ENCODE peak calls at places on chromosomes 16 and 17, in four cellular contexts. E, Z, H and T are unnamed samples.

GRCh38 chr17:400257-400656 is 47.6 kb upstream of the RPH3AL start:
- DNase-seq in E (no peak), Z (no peak), H (no peak), T (no peak)

GRCh38 chr16:83561876-83562275 is 245.9 kb upstream of the HSBP1 start:
- DNase-seq in E (peak), Z (no peak), H (peak), T (no peak)

GRCh38 chr17:74274703-74275340 is 788 bp downstream of the DNAI2 start:
- DNase-seq in E (no peak), Z (no peak), H (no peak), T (no peak)

GRCh38 chr17:69430488-69430887 is 16.0 kb downstream of the MAP2K6 start:
- DNase-seq in E (no peak), Z (no peak), H (no peak), T (no peak)

GRCh38 chr16:17469011-17469741 is 1.6 kb downstream of the XYLT1 start:
- DNase-seq in E (no peak), Z (no peak), H (no peak), T (peak)

GRCh38 chr17:15436399-15437369 is 30.7 kb downstream of the CDRT4 start:
- DNase-seq in E (peak), Z (peak), H (peak), T (no peak)

GRCh38 chr16:29737713-29738112 is 8.1 kb downstream of the C16orf54 start:
- DNase-seq in E (no peak), Z (no peak), H (no peak), T (no peak)

GRCh38 chr16:28596840-28597691 is at the start of gene SULT1A2:
- DNase-seq in E (peak), Z (peak), H (peak), T (no peak)

GRCh38 chr17:5361426-5361825 is 58.0 kb downstream of the NUP88 start:
- DNase-seq in E (no peak), Z (no peak), H (no peak), T (no peak)

GRCh38 chr17:5667871-5668270 is 83.6 kb upstream of the NLRP1 start:
- DNase-seq in E (peak), Z (peak), H (no peak), T (no peak)

GRCh38 chr17:38773258-38773657 is 20.7 kb downstream of the PSMB3 start:
- DNase-seq in E (no peak), Z (no peak), H (no peak), T (no peak)

GRCh38 chr17:75795820-75796607 is 11.4 kb downstream of the UNK start:
- DNase-seq in E (no peak), Z (no peak), H (no peak), T (no peak)

GRCh38 chr17:61002316-61002736 is 324.7 kb downstream of the BCAS3 start:
- DNase-seq in E (peak), Z (peak), H (peak), T (peak)

GRCh38 chr17:81429353-81429774 is 34.1 kb downstream of the BAHCC1 start:
- DNase-seq in E (no peak), Z (no peak), H (no peak), T (peak)

GRCh38 chr16:74596586-74596985 is 10.3 kb downstream of the GLG1 start:
- DNase-seq in E (no peak), Z (no peak), H (no peak), T (no peak)

GRCh38 chr17:78717431-78717980 is 64.6 kb downstream of the CYTH1 start:
- DNase-seq in E (peak), Z (no peak), H (no peak), T (peak)

GRCh38 chr17:43360376-43360738 is 38.4 kb upstream of the ARL4D start:
- DNase-seq in E (peak), Z (no peak), H (no peak), T (peak)

GRCh38 chr16:72221216-72221995 is 49.5 kb upstream of the PMFBP1 start:
- DNase-seq in E (no peak), Z (no peak), H (no peak), T (no peak)

GRCh38 chr16:87416826-87417471 is 24.8 kb downstream of the MAP1LC3B start:
- DNase-seq in E (peak), Z (no peak), H (no peak), T (peak)

GRCh38 chr16:84650062-84650991 is 2.0 kb downstream of the KLHL36 start:
- DNase-seq in E (peak), Z (no peak), H (no peak), T (no peak)

GRCh38 chr17:40177275-40177874 is at the start of gene RAPGEFL1:
- DNase-seq in E (no peak), Z (no peak), H (peak), T (peak)

GRCh38 chr17:82330322-82331239 is 3.0 kb downstream of the SECTM1 start:
- DNase-seq in E (peak), Z (no peak), H (peak), T (peak)

GRCh38 chr16:82181456-82182185 is 11.6 kb upstream of the MPHOSPH6 start:
- DNase-seq in E (no peak), Z (no peak), H (no peak), T (no peak)

GRCh38 chr16:88790312-88791150 is 5.5 kb upstream of the PIEZO1 start:
- DNase-seq in E (no peak), Z (no peak), H (peak), T (no peak)

GRCh38 chr16:48121276-48121675 is 34.5 kb downstream of the ABCC12 start:
- DNase-seq in E (no peak), Z (no peak), H (no peak), T (peak)

GRCh38 chr17:54899721-54900456 is 763 bp upstream of the TOM1L1 start:
- DNase-seq in E (peak), Z (no peak), H (peak), T (peak)

GRCh38 chr17:76270127-76270592 is 5.0 kb downstream of the UBALD2 start:
- DNase-seq in E (no peak), Z (no peak), H (peak), T (peak)

GRCh38 chr16:87063543-87063942 is 253.6 kb downstream of the C16orf95 start:
- DNase-seq in E (no peak), Z (no peak), H (no peak), T (no peak)

GRCh38 chr17:37608369-37609169 is 649 bp downstream of the SYNRG start:
- DNase-seq in E (peak), Z (no peak), H (no peak), T (peak)

GRCh38 chr16:1526608-1527555 is 6.6 kb upstream of the TMEM204 start:
- DNase-seq in E (no peak), Z (no peak), H (no peak), T (no peak)

GRCh38 chr17:31581022-31581483 is 189.6 kb downstream of the RAB11FIP4 start:
- DNase-seq in E (no peak), Z (no peak), H (no peak), T (peak)

GRCh38 chr17:40021471-40021961 is 6.3 kb downstream of the CSF3 start:
- DNase-seq in E (no peak), Z (no peak), H (no peak), T (no peak)

GRCh38 chr17:69581061-69581955 is 166.8 kb downstream of the MAP2K6 start:
- DNase-seq in E (no peak), Z (no peak), H (no peak), T (no peak)

GRCh38 chr17:34206569-34206968 is 48.5 kb upstream of the CCL2 start:
- DNase-seq in E (no peak), Z (no peak), H (no peak), T (no peak)

GRCh38 chr17:7884581-7885356 is 3.8 kb upstream of the CHD3 start:
- DNase-seq in E (no peak), Z (no peak), H (peak), T (peak)

GRCh38 chr17:42182927-42183734 is 2.1 kb downstream of the HCRT start:
- DNase-seq in E (peak), Z (no peak), H (peak), T (no peak)
- TF ChIP-seq ELF1 in E (no peak), Z (no peak), H (peak), T (no peak)

DNA sequence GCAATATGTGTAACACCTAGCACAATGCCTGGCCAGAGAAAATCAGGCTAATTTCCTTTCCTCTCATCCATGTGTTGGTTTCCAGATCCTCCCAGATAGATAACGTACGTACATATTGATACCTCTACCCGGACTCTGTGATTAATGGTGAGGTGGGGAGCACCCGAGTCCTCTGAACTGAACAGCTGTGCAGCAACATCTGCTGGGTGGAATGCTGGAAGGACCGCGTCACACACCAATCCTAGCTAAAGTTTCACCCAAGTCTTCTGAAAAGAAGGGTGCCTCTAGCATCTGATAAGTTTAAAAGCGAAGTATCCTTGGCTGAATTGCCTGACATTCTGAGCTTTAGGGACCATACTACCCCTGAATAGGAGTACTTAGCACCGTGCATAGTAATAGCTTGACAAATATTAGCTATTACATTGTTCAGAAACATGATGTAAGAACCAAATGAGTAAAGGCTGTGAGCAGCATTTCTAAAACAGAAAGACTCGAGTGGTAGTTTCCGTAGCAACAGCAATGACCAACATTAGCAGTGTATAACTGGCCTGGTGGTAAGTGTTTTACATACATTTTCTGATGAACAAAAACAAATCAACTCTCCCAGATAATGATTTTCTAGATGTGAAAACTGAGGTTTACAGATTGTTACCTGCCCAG is 91.4 kb downstream of the SYCE1L start:
- DNase-seq in E (no peak), Z (no peak), H (no peak), T (no peak)
- TF ChIP-seq ELF1 in E (no peak), Z (no peak), H (no peak), T (no peak)

GRCh38 chr17:10021239-10021638 is 116.2 kb upstream of the RCVRN start:
- DNase-seq in E (no peak), Z (no peak), H (no peak), T (no peak)
- TF ChIP-seq ELF1 in E (no peak), Z (no peak), H (no peak), T (no peak)

GRCh38 chr17:3990391-3991127 is 26.3 kb upstream of the ATP2A3 start:
- DNase-seq in E (no peak), Z (no peak), H (no peak), T (peak)
- TF ChIP-seq ELF1 in E (no peak), Z (no peak), H (no peak), T (no peak)

DNA sequence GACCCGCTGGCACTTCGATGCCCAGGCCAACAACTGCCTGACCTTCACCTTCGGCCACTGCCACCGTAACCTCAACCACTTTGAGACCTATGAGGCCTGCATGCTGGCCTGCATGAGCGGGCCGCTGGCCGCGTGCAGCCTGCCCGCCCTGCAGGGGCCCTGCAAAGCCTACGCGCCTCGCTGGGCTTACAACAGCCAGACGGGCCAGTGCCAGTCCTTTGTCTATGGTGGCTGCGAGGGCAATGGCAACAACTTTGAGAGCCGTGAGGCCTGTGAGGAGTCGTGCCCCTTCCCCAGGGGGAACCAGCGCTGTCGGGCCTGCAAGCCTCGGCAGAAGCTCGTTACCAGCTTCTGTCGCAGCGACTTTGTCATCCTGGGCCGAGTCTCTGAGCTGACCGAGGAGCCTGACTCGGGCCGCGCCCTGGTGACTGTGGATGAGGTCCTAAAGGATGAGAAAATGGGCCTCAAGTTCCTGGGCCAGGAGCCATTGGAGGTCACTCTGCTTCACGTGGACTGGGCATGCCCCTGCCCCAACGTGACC is 5.0 kb downstream of the WFIKKN2 start:
- DNase-seq in E (no peak), Z (no peak), H (no peak), T (no peak)
- TF ChIP-seq ELF1 in E (no peak), Z (no peak), H (no peak), T (no peak)

GRCh38 chr17:71080937-71081336 is 911.6 kb downstream of the KCNJ2 start:
- DNase-seq in E (no peak), Z (no peak), H (no peak), T (no peak)

GRCh38 chr17:71084838-71085237 is 915.5 kb downstream of the KCNJ2 start:
- DNase-seq in E (no peak), Z (no peak), H (no peak), T (no peak)

GRCh38 chr17:71084219-71084618 is 914.9 kb downstream of the KCNJ2 start:
- DNase-seq in E (peak), Z (peak), H (peak), T (peak)

GRCh38 chr17:71085238-71086033 is 916.1 kb downstream of the KCNJ2 start:
- DNase-seq in E (peak), Z (peak), H (peak), T (peak)

DNA sequence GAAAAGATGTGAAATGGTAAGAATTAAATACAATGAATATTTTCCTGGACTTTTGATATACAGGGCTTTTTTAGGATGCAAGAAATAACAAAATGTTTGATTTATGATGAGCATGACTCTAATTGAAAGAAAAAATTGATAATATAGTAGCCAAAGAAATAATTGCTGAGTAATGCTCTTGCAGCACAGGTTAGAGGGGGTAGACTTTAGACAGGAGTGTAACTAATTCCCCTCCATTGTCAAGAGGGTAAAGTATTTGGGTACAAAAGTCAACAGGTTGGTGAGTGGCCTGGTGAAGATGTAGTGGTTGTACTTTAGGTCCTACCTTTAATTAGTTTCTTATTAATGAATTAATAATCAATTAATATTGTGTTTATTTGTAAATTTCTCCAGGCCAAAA is 912.3 kb downstream of the KCNJ2 start:
- DNase-seq in E (no peak), Z (no peak), H (no peak), T (no peak)
- TF ChIP-seq ELF1 in E (no peak), Z (no peak), H (no peak), T (no peak)

GRCh38 chr16:67562526-67562917 is at the start of gene CTCF:
- DNase-seq in E (peak), Z (peak), H (peak), T (peak)
- TF ChIP-seq ELF1 in E (no peak), Z (no peak), H (peak), T (no peak)

GRCh38 chr17:17768415-17769088 is 68.2 kb downstream of the SREBF1 start:
- DNase-seq in E (no peak), Z (no peak), H (no peak), T (peak)
- TF ChIP-seq ELF1 in E (no peak), Z (no peak), H (no peak), T (no peak)

DNA sequence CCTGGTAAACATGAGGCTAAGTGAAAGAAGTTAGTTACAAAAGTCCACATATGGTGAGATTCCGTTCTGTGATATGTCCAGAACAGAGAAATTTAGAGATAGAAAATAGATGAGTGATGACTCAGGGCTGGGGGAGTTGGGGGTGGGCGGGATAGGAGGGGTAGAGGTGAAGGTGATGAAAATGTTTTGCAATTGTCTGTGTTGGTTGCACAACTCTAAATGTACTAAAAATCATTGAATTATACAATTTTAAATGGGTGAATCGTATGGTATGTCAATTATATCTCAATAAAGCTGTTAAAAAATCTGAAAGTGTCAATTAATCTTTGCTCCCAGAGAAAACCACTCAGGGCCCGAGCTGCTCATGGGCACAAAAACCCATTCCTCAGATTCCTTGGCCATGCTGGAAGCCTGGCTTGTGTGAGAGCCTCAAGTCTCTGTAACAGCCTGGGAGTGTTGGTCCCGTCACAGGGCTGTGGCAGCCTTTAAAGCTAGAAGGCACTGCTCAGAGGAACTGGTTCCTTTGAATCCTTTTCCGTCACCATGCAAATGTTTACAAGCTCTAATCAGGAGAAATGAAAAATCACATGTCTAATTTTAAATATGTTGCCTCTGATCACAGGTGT is 225.3 kb downstream of the WWOX start:
- DNase-seq in E (peak), Z (no peak), H (peak), T (no peak)
- TF ChIP-seq ELF1 in E (no peak), Z (no peak), H (no peak), T (no peak)

GRCh38 chr17:62856594-62856993 is 48.5 kb upstream of the MARCHF10 start:
- DNase-seq in E (no peak), Z (no peak), H (no peak), T (no peak)
- TF ChIP-seq ELF1 in E (no peak), Z (no peak), H (no peak), T (no peak)